ENCODE peak calls at places on chromosome 13, in six cellular contexts. X is A549, D is HepG2, C is IMR-90, L is K562, Y is HEK293T. W is an unnamed sample.

GRCh38 chr13:41144576-41144975 is 12.0 kb upstream of the KBTBD6 start:
- DNase-seq in X (no peak), D (no peak), C (no peak), L (no peak), Y (no peak), W (no peak)

GRCh38 chr13:21259571-21260455 is 83.4 kb downstream of the MRPL57 start:
- DNase-seq in X (no peak), D (no peak), C (no peak), L (no peak), Y (no peak), W (no peak)

GRCh38 chr13:28531195-28531955 is 36.4 kb upstream of the FLT1 start:
- DNase-seq in X (no peak), D (no peak), C (peak), L (no peak), Y (peak), W (no peak)

GRCh38 chr13:110138700-110139036 is 168.3 kb downstream of the COL4A1 start:
- DNase-seq in X (peak), D (no peak), C (no peak), L (no peak), Y (no peak), W (no peak)

GRCh38 chr13:58960909-58961308 is 1202.8 kb downstream of the DIAPH3 start:
- DNase-seq in X (no peak), D (peak), C (peak), L (no peak), Y (peak), W (no peak)

GRCh38 chr13:66210677-66211076 is 1019.5 kb downstream of the PCDH9 start:
- DNase-seq in X (peak), D (no peak), C (peak), L (no peak), Y (no peak), W (no peak)

GRCh38 chr13:42215578-42216421 is 56.2 kb upstream of the AKAP11 start:
- DNase-seq in X (no peak), D (peak), C (peak), L (peak), Y (peak), W (peak)

GRCh38 chr13:110419391-110419791 is 112.3 kb downstream of the COL4A2 start:
- DNase-seq in X (peak), D (peak), C (no peak), L (no peak), Y (no peak), W (no peak)

GRCh38 chr13:103349664-103350063 is 283.4 kb upstream of the SLC10A2 start:
- DNase-seq in X (no peak), D (no peak), C (no peak), L (no peak), Y (no peak), W (no peak)

GRCh38 chr13:105979586-105979985 is 555.9 kb downstream of the EFNB2 start:
- DNase-seq in X (no peak), D (no peak), C (no peak), L (no peak), Y (no peak), W (no peak)

GRCh38 chr13:76619631-76620030 is 266.6 kb downstream of the KCTD12 start:
- DNase-seq in X (no peak), D (no peak), C (no peak), L (no peak), Y (no peak), W (no peak)

GRCh38 chr13:35917252-35917941 is 213.8 kb downstream of the DCLK1 start:
- DNase-seq in X (no peak), D (no peak), C (no peak), L (no peak), Y (no peak), W (no peak)

GRCh38 chr13:33341861-33342452 is 56.4 kb upstream of the STARD13 start:
- DNase-seq in X (no peak), D (no peak), C (no peak), L (no peak), Y (no peak), W (no peak)

GRCh38 chr13:51453959-51454703 is 1.3 kb upstream of the INTS6 start:
- DNase-seq in X (no peak), D (no peak), C (peak), L (peak), Y (peak), W (no peak)

GRCh38 chr13:111217661-111218060 is 102.6 kb downstream of the ARHGEF7 start:
- DNase-seq in X (no peak), D (no peak), C (no peak), L (no peak), Y (no peak), W (no peak)

GRCh38 chr13:70107498-70108271 is at the start of gene ATXN8OS:
- DNase-seq in X (no peak), D (no peak), C (no peak), L (no peak), Y (no peak), W (no peak)

DNA sequence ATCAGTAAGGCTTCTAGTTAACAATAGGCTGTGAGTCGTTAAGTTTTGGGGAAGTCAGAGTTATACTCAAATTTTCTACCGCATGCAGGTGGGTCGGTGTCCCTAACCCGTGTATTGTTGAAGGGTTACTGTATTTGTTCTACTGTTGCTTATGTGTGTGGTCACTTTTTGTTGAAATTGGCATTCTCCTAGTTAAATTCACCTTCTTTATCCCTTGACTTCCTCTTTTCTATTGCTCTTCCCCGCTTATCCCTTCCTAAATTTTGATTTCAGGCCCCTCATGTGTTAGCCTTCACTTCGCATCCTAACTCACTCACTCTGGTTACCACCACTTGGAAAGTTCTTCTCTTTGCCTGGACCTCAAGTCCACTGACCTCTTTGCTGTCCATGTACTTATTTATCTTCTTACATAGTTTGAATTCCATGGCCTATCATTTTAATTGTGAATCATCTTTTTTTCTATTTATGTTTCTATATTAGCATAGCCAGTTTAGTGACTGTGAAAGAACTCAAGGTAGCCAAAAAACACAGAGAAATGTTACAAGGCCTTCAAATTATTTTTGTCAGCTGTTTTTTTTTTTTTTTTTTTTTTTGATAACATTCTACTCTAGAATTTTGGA is 52.9 kb downstream of the NDFIP2 start:
- DNase-seq in X (no peak), D (no peak), C (peak), L (no peak), Y (no peak), W (no peak)
- TF ChIP-seq BHLHE40 in X (no peak), D (no peak), C (no peak), L (no peak), Y (no peak), W (no peak)

GRCh38 chr13:80345771-80346510 is 5.0 kb upstream of the SPRY2 start:
- DNase-seq in X (no peak), D (no peak), C (no peak), L (no peak), Y (no peak), W (no peak)

GRCh38 chr13:80348308-80348707 is 7.4 kb upstream of the SPRY2 start:
- DNase-seq in X (no peak), D (no peak), C (no peak), L (no peak), Y (no peak), W (no peak)

GRCh38 chr13:80342541-80343371 is 1.8 kb upstream of the SPRY2 start:
- DNase-seq in X (no peak), D (peak), C (peak), L (peak), Y (peak), W (no peak)

GRCh38 chr13:80348750-80349149 is 7.8 kb upstream of the SPRY2 start:
- DNase-seq in X (no peak), D (no peak), C (no peak), L (no peak), Y (no peak), W (no peak)
- TF ChIP-seq BHLHE40 in X (no peak), D (no peak), C (no peak), L (no peak), Y (no peak), W (no peak)

DNA sequence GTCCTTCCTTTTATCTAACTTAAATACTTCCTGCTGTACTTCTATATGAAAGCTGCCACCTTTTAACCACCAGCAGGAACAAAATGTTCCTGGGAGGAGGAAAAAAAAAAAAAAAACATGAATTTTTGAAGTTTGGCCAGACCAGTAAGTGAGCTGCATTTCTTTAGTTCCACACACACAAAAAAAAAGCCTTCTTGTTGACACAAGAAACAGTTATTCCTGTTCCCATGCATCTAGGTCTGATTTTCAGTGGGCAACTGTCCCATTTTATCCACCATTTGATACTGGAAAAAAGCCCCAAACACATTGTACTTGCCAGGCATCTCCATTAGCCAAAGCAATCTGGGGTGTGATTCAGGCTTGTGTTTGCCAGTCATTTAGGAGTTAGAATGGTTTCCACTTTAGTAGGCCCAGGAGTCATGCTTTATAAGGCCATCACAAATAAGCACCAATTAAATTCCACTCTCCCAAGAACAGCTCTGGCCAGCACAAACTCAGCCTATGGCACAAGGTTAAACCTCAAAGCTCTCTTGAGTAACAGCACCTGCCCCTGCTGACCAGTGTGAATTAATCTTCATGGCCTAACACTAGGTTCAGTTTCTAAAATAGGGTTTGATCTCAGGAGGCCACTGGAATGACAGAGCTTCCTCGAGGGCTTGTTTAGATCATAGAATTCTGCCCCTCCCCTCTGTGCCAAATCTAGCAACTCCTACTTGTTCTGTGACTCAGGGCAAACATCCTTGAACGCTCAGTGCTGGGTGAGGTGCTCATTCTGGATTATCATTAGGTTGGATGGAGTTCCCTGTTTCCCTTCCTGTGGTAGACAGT is 67.1 kb downstream of the NUFIP1 start:
- DNase-seq in X (peak), D (peak), C (peak), L (no peak), Y (no peak), W (no peak)
- TF ChIP-seq BHLHE40 in X (no peak), D (no peak), C (peak), L (no peak), Y (no peak), W (no peak)

GRCh38 chr13:62357887-62358645 is 942.4 kb upstream of the PCDH20 start:
- DNase-seq in X (peak), D (peak), C (peak), L (no peak), Y (peak), W (peak)
- TF ChIP-seq BHLHE40 in X (no peak), D (no peak), C (no peak), L (no peak), Y (no peak), W (no peak)

DNA sequence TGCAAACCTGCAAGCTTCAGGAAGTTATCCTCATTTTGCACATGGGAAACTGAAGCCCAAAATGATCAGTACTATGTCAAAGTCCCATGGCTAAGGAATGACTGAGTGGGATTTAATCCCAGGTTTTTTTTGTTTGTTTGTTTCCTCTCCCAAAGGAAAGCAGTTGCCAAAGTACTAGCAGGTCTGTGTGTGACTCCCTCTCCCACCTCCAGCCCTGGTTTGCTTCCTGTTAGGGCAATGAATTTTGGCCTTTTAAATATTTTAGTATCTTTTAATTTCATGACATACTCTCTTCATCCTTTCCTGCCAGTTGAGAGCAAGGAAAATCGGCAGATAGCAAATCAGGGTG is 134.1 kb upstream of the RNF113B start:
- DNase-seq in X (no peak), D (no peak), C (no peak), L (no peak), Y (no peak), W (no peak)
- TF ChIP-seq BHLHE40 in X (no peak), D (no peak), C (no peak), L (no peak), Y (no peak), W (no peak)

GRCh38 chr13:113967729-113968462 is 6.0 kb downstream of the C13orf46 start:
- DNase-seq in X (no peak), D (no peak), C (no peak), L (no peak), Y (no peak), W (no peak)
- TF ChIP-seq BHLHE40 in X (no peak), D (no peak), C (no peak), L (no peak), Y (no peak), W (no peak)

GRCh38 chr13:39422845-39423565 is 180.0 kb downstream of the LHFPL6 start:
- DNase-seq in X (no peak), D (no peak), C (no peak), L (no peak), Y (no peak), W (no peak)
- TF ChIP-seq BHLHE40 in X (no peak), D (no peak), C (no peak), L (no peak), Y (no peak), W (no peak)

DNA sequence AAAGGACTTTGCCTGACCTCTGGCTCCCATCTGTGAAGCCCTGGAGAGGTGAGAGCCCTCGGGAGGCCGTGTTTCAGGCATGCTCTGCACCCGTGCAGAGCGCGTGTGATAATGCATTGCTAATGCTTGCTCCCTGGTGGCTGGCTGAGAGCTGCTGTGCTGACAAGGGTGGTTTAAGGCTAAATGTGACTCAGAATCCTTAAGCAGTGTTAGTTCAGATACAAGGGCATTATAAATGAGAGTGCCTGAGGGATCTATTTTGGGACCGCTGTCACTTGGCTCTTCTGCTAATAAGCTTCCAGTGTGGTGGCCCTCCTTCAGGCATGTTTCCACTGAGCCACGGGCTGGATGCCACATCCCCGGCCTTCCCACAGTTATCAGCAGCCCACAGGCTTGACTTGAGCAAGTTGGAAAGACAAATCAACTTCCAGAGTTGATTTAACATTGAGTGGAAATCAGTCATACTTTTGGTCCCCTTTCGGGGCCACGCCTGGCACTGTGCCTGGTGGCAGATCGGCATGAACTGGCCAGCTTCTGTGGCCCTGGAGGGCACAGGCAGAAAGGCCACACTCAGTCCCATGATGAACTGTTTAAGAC is 17.0 kb downstream of the ALOX5AP start:
- DNase-seq in X (no peak), D (no peak), C (peak), L (no peak), Y (no peak), W (no peak)
- TF ChIP-seq BHLHE40 in X (no peak), D (no peak), C (no peak), L (no peak), Y (no peak), W (no peak)

GRCh38 chr13:27264181-27264580 is 6.4 kb upstream of the RASL11A start:
- DNase-seq in X (no peak), D (no peak), C (peak), L (no peak), Y (no peak), W (no peak)
- TF ChIP-seq BHLHE40 in X (no peak), D (no peak), C (peak), L (no peak), Y (no peak), W (no peak)